ENCODE peak calls at places on chromosomes 2 and 18, in ten cellular contexts. One of them, this sample, is unnamed.

GRCh38 chr18:26654173-26655009 is 106.0 kb upstream of the KCTD1 start:
- DNase-seq in anterior cingulate cortex: no peak
- DNase-seq in heart left ventricle: no peak
- DNase-seq in progenitor cell of endocrine pancreas: no peak
- DNase-seq in activated T-cell treated with anti-CD3 and anti-CD28 coated beads for 1 hour: no peak
- DNase-seq in mesendoderm: no peak
- DNase-seq in adipocyte: peak; percentile 11
- DNase-seq in T-helper 2 cell: no peak
- DNase-seq in endothelial cell: no peak
- DNase-seq in AML-193: no peak
- DNase-seq in this sample: no peak

GRCh38 chr2:230793573-230794359 is 71.0 kb upstream of the ITM2C start:
- DNase-seq in mesendoderm: no peak
- DNase-seq in anterior cingulate cortex: peak; percentile 39
- DNase-seq in endothelial cell: no peak
- DNase-seq in T-helper 2 cell: peak; percentile 41
- DNase-seq in activated T-cell treated with anti-CD3 and anti-CD28 coated beads for 1 hour: peak; percentile 35
- DNase-seq in adipocyte: peak; percentile 98
- DNase-seq in AML-193: peak; percentile 92
- DNase-seq in progenitor cell of endocrine pancreas: no peak
- DNase-seq in heart left ventricle: peak; percentile 71
- DNase-seq in this sample: no peak

GRCh38 chr2:26591619-26592505 is 49.3 kb downstream of the CIB4 start:
- DNase-seq in progenitor cell of endocrine pancreas: no peak
- DNase-seq in heart left ventricle: no peak
- DNase-seq in adipocyte: no peak
- DNase-seq in activated T-cell treated with anti-CD3 and anti-CD28 coated beads for 1 hour: no peak
- DNase-seq in mesendoderm: peak; percentile 81
- DNase-seq in T-helper 2 cell: no peak
- DNase-seq in endothelial cell: no peak
- DNase-seq in anterior cingulate cortex: no peak
- DNase-seq in AML-193: no peak
- DNase-seq in this sample: no peak

GRCh38 chr2:233168919-233169318 is 82.6 kb upstream of the ATG16L1 start:
- DNase-seq in heart left ventricle: no peak
- DNase-seq in mesendoderm: no peak
- DNase-seq in anterior cingulate cortex: no peak
- DNase-seq in adipocyte: no peak
- DNase-seq in endothelial cell: no peak
- DNase-seq in progenitor cell of endocrine pancreas: no peak
- DNase-seq in AML-193: no peak
- DNase-seq in T-helper 2 cell: no peak
- DNase-seq in activated T-cell treated with anti-CD3 and anti-CD28 coated beads for 1 hour: no peak
- DNase-seq in this sample: no peak

GRCh38 chr2:69181806-69182427 is 168.9 kb downstream of the ANTXR1 start:
- DNase-seq in adipocyte: no peak
- DNase-seq in T-helper 2 cell: no peak
- DNase-seq in anterior cingulate cortex: no peak
- DNase-seq in mesendoderm: no peak
- DNase-seq in endothelial cell: no peak
- DNase-seq in activated T-cell treated with anti-CD3 and anti-CD28 coated beads for 1 hour: no peak
- DNase-seq in heart left ventricle: no peak
- DNase-seq in AML-193: no peak
- DNase-seq in progenitor cell of endocrine pancreas: no peak
- DNase-seq in this sample: no peak

GRCh38 chr2:146317959-146318358 is 1526.9 kb upstream of the ACVR2A start:
- DNase-seq in activated T-cell treated with anti-CD3 and anti-CD28 coated beads for 1 hour: no peak
- DNase-seq in adipocyte: peak; percentile 72
- DNase-seq in AML-193: peak; percentile 23
- DNase-seq in progenitor cell of endocrine pancreas: no peak
- DNase-seq in mesendoderm: no peak
- DNase-seq in endothelial cell: no peak
- DNase-seq in T-helper 2 cell: no peak
- DNase-seq in heart left ventricle: no peak
- DNase-seq in anterior cingulate cortex: no peak
- DNase-seq in this sample: no peak

GRCh38 chr2:133241231-133241575 is 327.1 kb downstream of the NCKAP5 start:
- DNase-seq in heart left ventricle: no peak
- DNase-seq in T-helper 2 cell: no peak
- DNase-seq in activated T-cell treated with anti-CD3 and anti-CD28 coated beads for 1 hour: no peak
- DNase-seq in adipocyte: peak; percentile 53
- DNase-seq in progenitor cell of endocrine pancreas: no peak
- DNase-seq in AML-193: no peak
- DNase-seq in mesendoderm: no peak
- DNase-seq in anterior cingulate cortex: no peak
- DNase-seq in endothelial cell: no peak
- DNase-seq in this sample: no peak

GRCh38 chr2:98278074-98278473 is 68.2 kb upstream of the CNGA3 start:
- DNase-seq in T-helper 2 cell: no peak
- DNase-seq in mesendoderm: no peak
- DNase-seq in endothelial cell: no peak
- DNase-seq in anterior cingulate cortex: no peak
- DNase-seq in heart left ventricle: no peak
- DNase-seq in progenitor cell of endocrine pancreas: no peak
- DNase-seq in adipocyte: no peak
- DNase-seq in AML-193: no peak
- DNase-seq in activated T-cell treated with anti-CD3 and anti-CD28 coated beads for 1 hour: no peak
- DNase-seq in this sample: no peak

GRCh38 chr18:67608909-67609308 is 92.4 kb upstream of the DSEL start:
- DNase-seq in heart left ventricle: no peak
- DNase-seq in activated T-cell treated with anti-CD3 and anti-CD28 coated beads for 1 hour: no peak
- DNase-seq in mesendoderm: no peak
- DNase-seq in AML-193: no peak
- DNase-seq in progenitor cell of endocrine pancreas: no peak
- DNase-seq in endothelial cell: no peak
- DNase-seq in T-helper 2 cell: no peak
- DNase-seq in adipocyte: peak; percentile 79
- DNase-seq in anterior cingulate cortex: no peak
- DNase-seq in this sample: no peak

GRCh38 chr2:216535454-216535995 is 36.9 kb downstream of the RPL37A start:
- DNase-seq in T-helper 2 cell: no peak
- DNase-seq in adipocyte: peak; percentile 96
- DNase-seq in mesendoderm: no peak
- DNase-seq in anterior cingulate cortex: no peak
- DNase-seq in activated T-cell treated with anti-CD3 and anti-CD28 coated beads for 1 hour: no peak
- DNase-seq in AML-193: no peak
- DNase-seq in endothelial cell: no peak
- DNase-seq in progenitor cell of endocrine pancreas: no peak
- DNase-seq in heart left ventricle: peak; percentile 79
- DNase-seq in this sample: no peak

GRCh38 chr2:46126571-46126970 is 170.6 kb upstream of the EPAS1 start:
- DNase-seq in activated T-cell treated with anti-CD3 and anti-CD28 coated beads for 1 hour: no peak
- DNase-seq in endothelial cell: no peak
- DNase-seq in mesendoderm: no peak
- DNase-seq in T-helper 2 cell: no peak
- DNase-seq in heart left ventricle: no peak
- DNase-seq in AML-193: no peak
- DNase-seq in anterior cingulate cortex: no peak
- DNase-seq in adipocyte: no peak
- DNase-seq in progenitor cell of endocrine pancreas: no peak
- DNase-seq in this sample: no peak

GRCh38 chr2:18200771-18201170 is 322.3 kb downstream of the KCNS3 start:
- DNase-seq in AML-193: no peak
- DNase-seq in heart left ventricle: no peak
- DNase-seq in adipocyte: no peak
- DNase-seq in activated T-cell treated with anti-CD3 and anti-CD28 coated beads for 1 hour: no peak
- DNase-seq in mesendoderm: no peak
- DNase-seq in T-helper 2 cell: no peak
- DNase-seq in endothelial cell: no peak
- DNase-seq in anterior cingulate cortex: no peak
- DNase-seq in progenitor cell of endocrine pancreas: no peak
- DNase-seq in this sample: no peak

GRCh38 chr2:25891672-25892071 is 13.4 kb upstream of the ASXL2 start:
- DNase-seq in endothelial cell: no peak
- DNase-seq in T-helper 2 cell: no peak
- DNase-seq in AML-193: no peak
- DNase-seq in anterior cingulate cortex: no peak
- DNase-seq in progenitor cell of endocrine pancreas: no peak
- DNase-seq in mesendoderm: no peak
- DNase-seq in activated T-cell treated with anti-CD3 and anti-CD28 coated beads for 1 hour: no peak
- DNase-seq in adipocyte: no peak
- DNase-seq in heart left ventricle: no peak
- DNase-seq in this sample: no peak

GRCh38 chr2:35741556-35741955 is 614.0 kb upstream of the CRIM1 start:
- DNase-seq in activated T-cell treated with anti-CD3 and anti-CD28 coated beads for 1 hour: no peak
- DNase-seq in endothelial cell: no peak
- DNase-seq in T-helper 2 cell: no peak
- DNase-seq in AML-193: no peak
- DNase-seq in mesendoderm: peak; percentile 67
- DNase-seq in heart left ventricle: no peak
- DNase-seq in anterior cingulate cortex: no peak
- DNase-seq in adipocyte: no peak
- DNase-seq in progenitor cell of endocrine pancreas: no peak
- DNase-seq in this sample: no peak

GRCh38 chr2:239048771-239049170 is 200.9 kb downstream of the TWIST2 start:
- DNase-seq in AML-193: no peak
- DNase-seq in adipocyte: no peak
- DNase-seq in heart left ventricle: peak; percentile 4
- DNase-seq in anterior cingulate cortex: no peak
- DNase-seq in endothelial cell: no peak
- DNase-seq in progenitor cell of endocrine pancreas: no peak
- DNase-seq in activated T-cell treated with anti-CD3 and anti-CD28 coated beads for 1 hour: no peak
- DNase-seq in T-helper 2 cell: no peak
- DNase-seq in mesendoderm: no peak
- DNase-seq in this sample: no peak

GRCh38 chr2:44168684-44169154 is at the start of gene PPM1B:
- DNase-seq in adipocyte: no peak
- DNase-seq in mesendoderm: no peak
- DNase-seq in anterior cingulate cortex: peak; percentile 100
- DNase-seq in T-helper 2 cell: peak; percentile 100
- DNase-seq in progenitor cell of endocrine pancreas: peak; percentile 99
- DNase-seq in heart left ventricle: peak; percentile 100
- DNase-seq in endothelial cell: peak; percentile 98
- DNase-seq in AML-193: no peak
- DNase-seq in activated T-cell treated with anti-CD3 and anti-CD28 coated beads for 1 hour: peak; percentile 99
- DNase-seq in this sample: no peak

GRCh38 chr2:119106301-119106897 is 52.2 kb downstream of the C1QL2 start:
- DNase-seq in heart left ventricle: no peak
- DNase-seq in progenitor cell of endocrine pancreas: peak; percentile 82
- DNase-seq in mesendoderm: peak; percentile 64
- DNase-seq in adipocyte: peak; percentile 48
- DNase-seq in anterior cingulate cortex: no peak
- DNase-seq in AML-193: peak; percentile 9
- DNase-seq in T-helper 2 cell: no peak
- DNase-seq in activated T-cell treated with anti-CD3 and anti-CD28 coated beads for 1 hour: peak; percentile 7
- DNase-seq in endothelial cell: peak; percentile 77
- DNase-seq in this sample: no peak

GRCh38 chr2:8174641-8175257 is 507.1 kb upstream of the ID2 start:
- DNase-seq in adipocyte: no peak
- DNase-seq in activated T-cell treated with anti-CD3 and anti-CD28 coated beads for 1 hour: no peak
- DNase-seq in heart left ventricle: no peak
- DNase-seq in progenitor cell of endocrine pancreas: no peak
- DNase-seq in anterior cingulate cortex: no peak
- DNase-seq in AML-193: no peak
- DNase-seq in mesendoderm: no peak
- DNase-seq in T-helper 2 cell: no peak
- DNase-seq in endothelial cell: no peak
- DNase-seq in this sample: no peak

GRCh38 chr2:64866797-64867196 is 122.4 kb upstream of the SLC1A4 start:
- DNase-seq in adipocyte: peak; percentile 72
- DNase-seq in AML-193: no peak
- DNase-seq in endothelial cell: no peak
- DNase-seq in mesendoderm: no peak
- DNase-seq in activated T-cell treated with anti-CD3 and anti-CD28 coated beads for 1 hour: no peak
- DNase-seq in T-helper 2 cell: no peak
- DNase-seq in anterior cingulate cortex: no peak
- DNase-seq in heart left ventricle: peak; percentile 34
- DNase-seq in progenitor cell of endocrine pancreas: no peak
- DNase-seq in this sample: no peak

GRCh38 chr2:186588940-186589732 is 720 bp upstream of the ITGAV start:
- DNase-seq in heart left ventricle: no peak
- DNase-seq in progenitor cell of endocrine pancreas: no peak
- DNase-seq in adipocyte: peak; percentile 38
- DNase-seq in AML-193: no peak
- DNase-seq in activated T-cell treated with anti-CD3 and anti-CD28 coated beads for 1 hour: no peak
- DNase-seq in T-helper 2 cell: no peak
- DNase-seq in mesendoderm: no peak
- DNase-seq in endothelial cell: no peak
- DNase-seq in anterior cingulate cortex: no peak
- DNase-seq in this sample: no peak

GRCh38 chr2:178359192-178359912 is 91.6 kb downstream of the PRKRA start:
- DNase-seq in adipocyte: no peak
- DNase-seq in activated T-cell treated with anti-CD3 and anti-CD28 coated beads for 1 hour: no peak
- DNase-seq in heart left ventricle: no peak
- DNase-seq in AML-193: no peak
- DNase-seq in mesendoderm: no peak
- DNase-seq in T-helper 2 cell: no peak
- DNase-seq in progenitor cell of endocrine pancreas: no peak
- DNase-seq in endothelial cell: no peak
- DNase-seq in anterior cingulate cortex: no peak
- DNase-seq in this sample: no peak

GRCh38 chr2:88865801-88866353 is 174.4 kb downstream of the RPIA start:
- DNase-seq in progenitor cell of endocrine pancreas: no peak
- DNase-seq in activated T-cell treated with anti-CD3 and anti-CD28 coated beads for 1 hour: no peak
- DNase-seq in mesendoderm: no peak
- DNase-seq in T-helper 2 cell: no peak
- DNase-seq in AML-193: no peak
- DNase-seq in adipocyte: no peak
- DNase-seq in heart left ventricle: no peak
- DNase-seq in anterior cingulate cortex: no peak
- DNase-seq in endothelial cell: no peak
- DNase-seq in this sample: no peak

GRCh38 chr2:9087151-9087681 is 83.7 kb upstream of the MBOAT2 start:
- DNase-seq in heart left ventricle: no peak
- DNase-seq in activated T-cell treated with anti-CD3 and anti-CD28 coated beads for 1 hour: no peak
- DNase-seq in adipocyte: peak; percentile 21
- DNase-seq in progenitor cell of endocrine pancreas: no peak
- DNase-seq in mesendoderm: no peak
- DNase-seq in anterior cingulate cortex: no peak
- DNase-seq in endothelial cell: no peak
- DNase-seq in AML-193: no peak
- DNase-seq in T-helper 2 cell: no peak
- DNase-seq in this sample: no peak

GRCh38 chr2:25879133-25879730 is 945 bp upstream of the ASXL2 start:
- DNase-seq in anterior cingulate cortex: no peak
- DNase-seq in T-helper 2 cell: no peak
- DNase-seq in adipocyte: peak; percentile 65
- DNase-seq in endothelial cell: no peak
- DNase-seq in heart left ventricle: no peak
- DNase-seq in activated T-cell treated with anti-CD3 and anti-CD28 coated beads for 1 hour: no peak
- DNase-seq in progenitor cell of endocrine pancreas: no peak
- DNase-seq in mesendoderm: peak; percentile 9
- DNase-seq in AML-193: no peak
- DNase-seq in this sample: no peak

GRCh38 chr18:9854801-9855676 is 30.7 kb upstream of the TXNDC2 start:
- DNase-seq in progenitor cell of endocrine pancreas: no peak
- DNase-seq in T-helper 2 cell: no peak
- DNase-seq in mesendoderm: no peak
- DNase-seq in anterior cingulate cortex: no peak
- DNase-seq in endothelial cell: no peak
- DNase-seq in heart left ventricle: no peak
- DNase-seq in adipocyte: peak; percentile 79
- DNase-seq in activated T-cell treated with anti-CD3 and anti-CD28 coated beads for 1 hour: no peak
- DNase-seq in AML-193: no peak
- DNase-seq in this sample: no peak